ENCODE peak calls at places on chromosome 22, in eight cellular contexts. P is T1000; Z is amniotic stem cell; K is stimulated activated CD8-positive, alpha-beta memory T cell treated with anti-CD3 and anti-CD28 coated beads, Interleukin-15, amount 100 ng/mL, for 4 hours; N is GM13976; L is chondrocyte; G is activated T-cell treated with anti-CD3 and anti-CD28 coated beads, Interleukin-2, amount 50 U/mL, for 72 hours; B is foreskin fibroblast. W is an unnamed sample.

GRCh38 chr22:26589845-26590524 is at the start of gene TPST2:
- DNase-seq in P (peak; percentile 55), Z (peak; percentile 32), K (peak; percentile 70), N (peak; percentile 92), L (peak; percentile 82), G (peak; percentile 77), B (peak; percentile 72), W (peak; percentile 85)

GRCh38 chr22:27108425-27109114 is 451.2 kb downstream of the MIAT start:
- DNase-seq in P (no peak), Z (no peak), K (no peak), N (no peak), L (no peak), G (no peak), B (no peak), W (no peak)

GRCh38 chr22:19747574-19747973 is 13.0 kb upstream of the TBX1 start:
- DNase-seq in P (no peak), Z (no peak), K (no peak), N (no peak), L (no peak), G (no peak), B (no peak), W (no peak)

GRCh38 chr22:20242393-20243175 is 25.5 kb downstream of the RTN4R start:
- DNase-seq in P (no peak), Z (no peak), K (no peak), N (no peak), L (no peak), G (no peak), B (no peak), W (no peak)

GRCh38 chr22:49687786-49688515 is 139.7 kb downstream of the BRD1 start:
- DNase-seq in P (no peak), Z (no peak), K (no peak), N (no peak), L (no peak), G (no peak), B (no peak), W (peak; percentile 37)

GRCh38 chr22:31857247-31857646 is 87.1 kb upstream of the YWHAH start:
- DNase-seq in P (no peak), Z (no peak), K (no peak), N (no peak), L (no peak), G (no peak), B (no peak), W (peak; percentile 46)

GRCh38 chr22:38353142-38353629 is 36.0 kb upstream of the CSNK1E start:
- DNase-seq in P (peak; percentile 49), Z (no peak), K (peak; percentile 38), N (peak; percentile 91), L (peak; percentile 89), G (peak; percentile 59), B (peak; percentile 24), W (no peak)

GRCh38 chr22:30327864-30328345 is 1.2 kb upstream of the TBC1D10A start:
- DNase-seq in P (no peak), Z (no peak), K (no peak), N (no peak), L (no peak), G (no peak), B (no peak), W (no peak)

GRCh38 chr22:37804502-37804885 is 3.2 kb upstream of the GCAT start:
- DNase-seq in P (no peak), Z (no peak), K (no peak), N (no peak), L (no peak), G (no peak), B (no peak), W (no peak)

GRCh38 chr22:20117656-20118571 is 888 bp upstream of the TRMT2A start:
- DNase-seq in P (no peak), Z (no peak), K (peak; percentile 63), N (peak; percentile 77), L (peak; percentile 82), G (peak; percentile 89), B (no peak), W (no peak)

GRCh38 chr22:20786536-20786979 is 12.6 kb downstream of the SERPIND1 start:
- DNase-seq in P (no peak), Z (no peak), K (no peak), N (no peak), L (no peak), G (no peak), B (no peak), W (no peak)

GRCh38 chr22:26995222-26995621 is 337.8 kb downstream of the MIAT start:
- DNase-seq in P (no peak), Z (no peak), K (no peak), N (no peak), L (no peak), G (no peak), B (no peak), W (no peak)

GRCh38 chr22:50621491-50621880 is 6.5 kb downstream of the ARSA start:
- DNase-seq in P (no peak), Z (no peak), K (no peak), N (peak; percentile 63), L (no peak), G (peak; percentile 78), B (no peak), W (no peak)

GRCh38 chr22:19524170-19525115 is at the start of gene CLDN5:
- DNase-seq in P (no peak), Z (no peak), K (no peak), N (no peak), L (peak; percentile 74), G (peak; percentile 23), B (peak; percentile 6), W (no peak)

GRCh38 chr22:49972163-49973017 is 11.8 kb downstream of the PIM3 start:
- DNase-seq in P (no peak), Z (no peak), K (no peak), N (no peak), L (peak; percentile 88), G (peak; percentile 27), B (no peak), W (peak; percentile 16)

GRCh38 chr22:33746501-33746928 is 173.8 kb downstream of the LARGE1 start:
- DNase-seq in P (no peak), Z (no peak), K (no peak), N (no peak), L (no peak), G (no peak), B (no peak), W (no peak)

GRCh38 chr22:36258750-36259619 is 6.1 kb downstream of the APOL1 start:
- DNase-seq in P (no peak), Z (no peak), K (no peak), N (peak; percentile 57), L (no peak), G (peak; percentile 61), B (no peak), W (no peak)

GRCh38 chr22:31246687-31247086 is 34.6 kb downstream of the LIMK2 start:
- DNase-seq in P (no peak), Z (no peak), K (no peak), N (no peak), L (no peak), G (no peak), B (no peak), W (no peak)

GRCh38 chr22:40403141-40403540 is 32.7 kb downstream of the SGSM3 start:
- DNase-seq in P (no peak), Z (no peak), K (no peak), N (no peak), L (no peak), G (no peak), B (no peak), W (no peak)

GRCh38 chr22:49814856-49815255 is 12.8 kb downstream of the BRD1 start:
- DNase-seq in P (no peak), Z (no peak), K (no peak), N (no peak), L (no peak), G (no peak), B (no peak), W (no peak)

GRCh38 chr22:20738394-20739089 is 35.4 kb upstream of the SERPIND1 start:
- DNase-seq in P (no peak), Z (no peak), K (no peak), N (no peak), L (no peak), G (no peak), B (no peak), W (no peak)

GRCh38 chr22:45240810-45241631 is at the start of gene KIAA0930:
- DNase-seq in P (peak; percentile 29), Z (peak; percentile 5), K (peak; percentile 67), N (peak; percentile 99), L (no peak), G (peak; percentile 86), B (peak; percentile 49), W (peak; percentile 65)

GRCh38 chr22:44091021-44091721 is 67.1 kb downstream of the PARVB start:
- DNase-seq in P (no peak), Z (no peak), K (no peak), N (no peak), L (peak; percentile 47), G (peak; percentile 30), B (no peak), W (no peak)

GRCh38 chr22:29457730-29458129 is 19.3 kb downstream of the RFPL1 start:
- DNase-seq in P (no peak), Z (no peak), K (no peak), N (peak; percentile 82), L (peak; percentile 25), G (peak; percentile 11), B (no peak), W (no peak)

GRCh38 chr22:39306456-39307361 is 12.7 kb downstream of the RPL3 start:
- DNase-seq in P (no peak), Z (no peak), K (no peak), N (peak; percentile 71), L (no peak), G (peak; percentile 66), B (no peak), W (no peak)

GRCh38 chr22:39839917-39840510 is 53.5 kb downstream of the ENTHD1 start:
- DNase-seq in P (no peak), Z (no peak), K (no peak), N (peak; percentile 28), L (no peak), G (peak; percentile 53), B (no peak), W (no peak)

GRCh38 chr22:42399315-42400271 is 32.6 kb downstream of the NFAM1 start:
- DNase-seq in P (no peak), Z (no peak), K (no peak), N (no peak), L (no peak), G (no peak), B (no peak), W (no peak)

GRCh38 chr22:43566021-43566420 is 154.2 kb downstream of the MPPED1 start:
- DNase-seq in P (no peak), Z (no peak), K (no peak), N (no peak), L (no peak), G (no peak), B (no peak), W (no peak)

GRCh38 chr22:24994070-24994763 is 41.7 kb downstream of the KIAA1671 start:
- DNase-seq in P (no peak), Z (no peak), K (no peak), N (no peak), L (no peak), G (peak; percentile 76), B (no peak), W (no peak)

GRCh38 chr22:50542416-50542927 is 3.2 kb upstream of the KLHDC7B start:
- DNase-seq in P (no peak), Z (no peak), K (no peak), N (peak; percentile 60), L (no peak), G (peak; percentile 76), B (no peak), W (no peak)

GRCh38 chr22:25372000-25372595 is 152.7 kb downstream of the CRYBB2 start:
- DNase-seq in P (no peak), Z (no peak), K (no peak), N (no peak), L (no peak), G (no peak), B (no peak), W (no peak)

GRCh38 chr22:46354176-46354992 is 18.9 kb downstream of the TRMU start:
- DNase-seq in P (no peak), Z (no peak), K (no peak), N (no peak), L (no peak), G (no peak), B (no peak), W (no peak)

GRCh38 chr22:34111210-34111824 is 191.0 kb upstream of the LARGE1 start:
- DNase-seq in P (no peak), Z (no peak), K (no peak), N (peak; percentile 55), L (no peak), G (peak; percentile 2), B (no peak), W (peak; percentile 23)

GRCh38 chr22:35921777-35922176 is 106.8 kb downstream of the RBFOX2 start:
- DNase-seq in P (peak; percentile 35), Z (peak; percentile 82), K (no peak), N (peak; percentile 34), L (no peak), G (peak; percentile 33), B (peak; percentile 88), W (no peak)